ENCODE peak calls at places on chromosome 5, in seven cellular contexts. W, H, L, Y, Z, E and R are unnamed samples. For H3K4me1, the result is how much of the 10 kb centered on the place peaks cover.

GRCh38 chr5:37565067-37565670 is 186.1 kb downstream of the WDR70 start:
- DNase-seq in W (no peak), H (no peak), L (no peak), Y (no peak), Z (peak), E (no peak), R (no peak)

GRCh38 chr5:128053291-128053954 is 30.1 kb upstream of the SLC12A2 start:
- DNase-seq in W (no peak), H (no peak), L (no peak), Y (no peak), Z (peak), E (no peak), R (no peak)

GRCh38 chr5:173891367-173891766 is 3.2 kb downstream of the CPEB4 start:
- DNase-seq in W (no peak), H (no peak), L (no peak), Y (no peak), Z (no peak), E (no peak), R (no peak)

GRCh38 chr5:78985407-78986223 is 505 bp upstream of the ARSB start:
- DNase-seq in W (peak), H (peak), L (peak), Y (peak), Z (peak), E (no peak), R (peak)

GRCh38 chr5:136031713-136032112 is 2.9 kb downstream of the TGFBI start:
- DNase-seq in W (no peak), H (no peak), L (no peak), Y (no peak), Z (no peak), E (no peak), R (no peak)

GRCh38 chr5:180208435-180209081 is 453 bp downstream of the RASGEF1C start:
- DNase-seq in W (no peak), H (no peak), L (no peak), Y (no peak), Z (no peak), E (no peak), R (no peak)

GRCh38 chr5:5883562-5883961 is 461.1 kb downstream of the ICE1 start:
- DNase-seq in W (no peak), H (no peak), L (no peak), Y (no peak), Z (no peak), E (no peak), R (no peak)

GRCh38 chr5:90792725-90793124 is 234.1 kb downstream of the ADGRV1 start:
- DNase-seq in W (no peak), H (no peak), L (no peak), Y (no peak), Z (no peak), E (no peak), R (peak)

GRCh38 chr5:33711094-33711670 is 180.6 kb downstream of the ADAMTS12 start:
- DNase-seq in W (no peak), H (no peak), L (no peak), Y (peak), Z (no peak), E (no peak), R (peak)

GRCh38 chr5:79936644-79937216 is 54.3 kb downstream of the MTX3 start:
- DNase-seq in W (no peak), H (no peak), L (no peak), Y (no peak), Z (no peak), E (no peak), R (no peak)

GRCh38 chr5:117568622-117569021 is 994.0 kb upstream of the SEMA6A start:
- DNase-seq in W (no peak), H (no peak), L (no peak), Y (no peak), Z (no peak), E (no peak), R (no peak)

GRCh38 chr5:759111-759741 is 25.3 kb downstream of the ZDHHC11B start:
- DNase-seq in W (peak), H (no peak), L (peak), Y (peak), Z (no peak), E (peak), R (no peak)

GRCh38 chr5:135930029-135930948 is 24.5 kb downstream of the LECT2 start:
- DNase-seq in W (peak), H (no peak), L (no peak), Y (no peak), Z (no peak), E (no peak), R (peak)

GRCh38 chr5:139658928-139659667 is 10.9 kb downstream of the CXXC5 start:
- DNase-seq in W (no peak), H (peak), L (peak), Y (peak), Z (peak), E (no peak), R (peak)

GRCh38 chr5:139658501-139658927 is 10.4 kb downstream of the CXXC5 start:
- DNase-seq in W (no peak), H (no peak), L (no peak), Y (no peak), Z (peak), E (no peak), R (no peak)

GRCh38 chr5:139659673-139660072 is 11.5 kb downstream of the CXXC5 start:
- DNase-seq in W (no peak), H (no peak), L (no peak), Y (no peak), Z (no peak), E (no peak), R (no peak)

GRCh38 chr5:139660916-139661814 is 13.0 kb downstream of the CXXC5 start:
- DNase-seq in W (peak), H (peak), L (peak), Y (peak), Z (peak), E (peak), R (peak)

DNA sequence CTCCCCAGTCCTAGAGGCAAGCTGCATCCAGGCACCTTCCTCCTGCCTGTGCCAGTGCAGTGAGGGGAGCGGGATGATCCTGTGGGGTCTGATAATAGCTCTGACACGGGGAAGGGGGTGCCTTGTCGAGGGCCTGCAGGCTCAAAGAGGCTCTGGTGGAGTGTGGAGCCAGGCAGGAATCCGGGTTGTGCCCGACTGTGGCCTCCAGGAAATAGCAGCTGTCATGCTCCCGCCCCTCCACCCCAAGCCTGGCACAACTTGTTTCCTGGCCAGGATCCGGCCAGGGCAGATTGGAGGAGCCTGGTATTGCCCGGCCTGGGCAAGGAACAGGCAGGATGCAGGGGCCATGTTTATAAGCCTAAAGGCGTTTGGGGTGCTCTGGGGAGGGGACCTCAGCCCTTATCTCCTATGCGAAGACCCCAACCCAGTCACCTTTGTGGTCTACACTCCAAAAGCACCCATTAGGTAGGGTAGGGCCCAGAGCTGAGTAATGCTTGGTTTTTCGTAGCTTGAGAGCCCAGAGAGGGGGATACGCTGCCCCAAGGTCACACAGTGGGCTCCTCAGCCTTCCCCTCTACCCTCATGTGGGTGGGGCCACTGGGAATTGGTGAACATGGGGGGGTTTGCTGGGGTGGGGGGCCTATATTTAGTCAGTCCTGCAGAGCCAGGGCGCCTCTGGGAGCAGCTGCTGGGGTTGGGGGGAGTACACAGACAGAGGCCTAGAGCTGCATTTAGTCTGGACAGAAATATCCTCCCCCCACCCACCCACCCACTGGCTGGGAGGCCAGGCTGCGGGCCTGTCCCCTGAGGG is 12.2 kb downstream of the CXXC5 start:
- DNase-seq in W (no peak), H (peak), L (peak), Y (peak), Z (no peak), E (peak), R (peak)
- TF ChIP-seq POLR2A in W (no peak), H (peak), L (no peak), Y (no peak), Z (no peak), E (no peak), R (no peak)

DNA sequence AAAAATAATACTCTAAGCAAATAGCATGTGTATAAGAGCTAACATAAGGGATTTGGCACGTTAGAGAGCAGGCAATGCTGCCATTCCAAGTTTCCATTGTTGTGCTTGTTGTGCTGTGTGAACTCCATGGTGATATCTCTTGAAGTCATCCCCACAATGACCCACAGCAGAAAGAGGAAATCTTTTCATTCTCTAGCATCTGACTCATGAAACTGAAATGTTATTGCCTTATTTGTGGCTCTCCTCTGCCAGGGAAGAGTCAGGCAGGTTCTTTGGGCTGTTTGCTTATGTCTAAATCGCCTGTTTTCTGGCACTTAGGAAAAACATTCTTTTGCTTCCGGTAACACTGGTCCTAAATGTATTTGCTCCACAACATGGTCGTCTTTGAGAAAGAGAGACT is 188.6 kb downstream of the CSNK1G3 start:
- DNase-seq in W (no peak), H (peak), L (no peak), Y (peak), Z (peak), E (no peak), R (no peak)
- H3K4me3 ChIP-seq in W (no peak), H (no peak), L (no peak), Y (no peak), Z (no peak), E (no peak), R (no peak)

GRCh38 chr5:150143725-150144058 is 12.0 kb downstream of the PDGFRB start:
- DNase-seq in W (no peak), H (peak), L (no peak), Y (no peak), Z (no peak), E (no peak), R (no peak)
- H3K4me1 ChIP-seq in W (half or more), H (half or more), L (half or more), Y (half or more), Z (half or more), E (under half), R (half or more)

GRCh38 chr5:73499187-73499586 is 945 bp downstream of the BTF3 start:
- DNase-seq in W (no peak), H (no peak), L (no peak), Y (no peak), Z (no peak), E (no peak), R (no peak)

GRCh38 chr5:73499756-73500155 is 1.5 kb downstream of the BTF3 start:
- DNase-seq in W (no peak), H (no peak), L (no peak), Y (no peak), Z (no peak), E (no peak), R (no peak)

GRCh38 chr5:73497537-73498056 is 645 bp upstream of the BTF3 start:
- DNase-seq in W (no peak), H (no peak), L (no peak), Y (no peak), Z (no peak), E (no peak), R (no peak)

GRCh38 chr5:73496984-73497457 is 1.2 kb upstream of the BTF3 start:
- DNase-seq in W (no peak), H (no peak), L (no peak), Y (no peak), Z (peak), E (no peak), R (no peak)

DNA sequence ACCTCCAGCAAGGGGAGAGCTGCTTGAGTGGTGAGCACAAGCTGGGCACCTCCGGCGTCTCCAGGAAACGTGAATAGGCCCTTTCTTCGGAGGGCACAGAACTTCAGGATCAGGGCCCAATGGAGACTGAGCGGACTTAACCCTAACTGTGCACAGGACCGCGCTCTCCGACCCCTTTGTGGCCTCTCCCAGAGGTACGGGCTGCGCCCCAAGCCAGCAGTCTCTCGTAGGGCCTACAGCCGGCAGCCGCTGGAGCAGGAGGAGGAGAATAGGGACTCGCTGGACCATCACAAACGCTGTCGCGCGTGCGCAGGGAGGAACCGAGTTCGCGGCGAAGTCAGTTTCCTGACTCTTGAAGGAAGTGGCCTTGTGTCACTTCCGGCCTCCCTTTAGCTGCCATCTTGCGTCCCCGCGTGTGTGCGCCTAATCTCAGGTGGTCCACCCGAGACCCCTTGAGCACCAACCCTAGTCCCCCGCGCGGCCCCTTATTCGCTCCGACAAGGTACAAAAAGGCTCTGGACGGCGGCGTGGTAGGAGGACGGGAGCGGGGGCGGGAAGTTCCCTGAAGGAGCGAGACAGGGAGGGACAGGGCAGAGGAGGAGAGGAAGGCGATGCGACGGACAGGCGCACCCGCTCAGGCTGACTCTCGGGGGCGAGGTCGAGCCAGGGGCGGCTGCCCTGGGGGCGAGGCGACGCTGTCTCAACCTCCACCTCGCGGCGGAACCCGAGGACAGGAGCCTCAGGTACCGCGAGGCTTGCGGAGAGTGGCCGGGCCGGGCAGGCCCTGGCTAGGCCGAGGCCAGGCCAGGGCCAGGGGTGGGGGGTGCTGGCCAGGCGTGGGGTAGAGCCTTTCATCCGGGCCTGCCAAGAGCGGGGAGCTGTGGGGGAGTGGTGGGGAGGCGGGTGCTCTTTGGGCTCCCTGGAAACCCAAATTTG is at the start of gene BTF3:
- DNase-seq in W (peak), H (peak), L (peak), Y (peak), Z (peak), E (peak), R (peak)
- TF ChIP-seq POLR2A in W (peak), H (peak), L (no peak), Y (no peak), Z (peak), E (peak), R (peak)

GRCh38 chr5:62780888-62781287 is 202.3 kb downstream of the LRRC70 start:
- DNase-seq in W (no peak), H (no peak), L (no peak), Y (no peak), Z (no peak), E (no peak), R (no peak)
- H3K4me3 ChIP-seq in W (no peak), H (no peak), L (no peak), Y (no peak), Z (no peak), E (no peak), R (no peak)